ENCODE peak calls at places on chromosomes 12 and 14, in five cellular contexts. P is cardiac fibroblast; H is activated naive CD8-positive, alpha-beta T cell treated with anti-CD3 and anti-CD28 coated beads, Interleukin-2, amount 10 ng/mL, durations not matched to agents 7 days and 5 days; Q is stimulated activated CD4-positive, alpha-beta T cell treated with anti-CD3 and anti-CD28 coated beads, Interleukin-1b, Interleukin-23, amount 100 ng/mL, for 24 hours; B is A549. Z is an unnamed sample.

GRCh38 chr14:68523994-68524725 is 268.7 kb downstream of the ZFP36L1 start:
- DNase-seq in P (peak; percentile 24), H (no peak), Q (no peak), B (no peak), Z (no peak)

GRCh38 chr12:39287409-39287808 is 155.5 kb downstream of the KIF21A start:
- DNase-seq in P (no peak), H (no peak), Q (no peak), B (no peak), Z (no peak)

GRCh38 chr12:58395056-58395455 is 453.7 kb downstream of the ATP23 start:
- DNase-seq in P (no peak), H (no peak), Q (no peak), B (no peak), Z (no peak)

GRCh38 chr12:93982847-93983315 is 165.5 kb upstream of the PLXNC1 start:
- DNase-seq in P (peak; percentile 64), H (no peak), Q (peak; percentile 18), B (no peak), Z (peak; percentile 7)

GRCh38 chr14:69715725-69716482 is 51.0 kb upstream of the SRSF5 start:
- DNase-seq in P (peak; percentile 98), H (no peak), Q (no peak), B (no peak), Z (peak; percentile 82)

GRCh38 chr12:53381739-53382630 is 2.0 kb downstream of the SP1 start:
- DNase-seq in P (peak; percentile 83), H (peak; percentile 46), Q (no peak), B (no peak), Z (peak; percentile 81)

GRCh38 chr14:98130691-98131090 is 1141.3 kb downstream of the BCL11B start:
- DNase-seq in P (no peak), H (no peak), Q (no peak), B (no peak), Z (no peak)

GRCh38 chr14:101354726-101355125 is 206.6 kb upstream of the DIO3 start:
- DNase-seq in P (no peak), H (no peak), Q (no peak), B (no peak), Z (no peak)

GRCh38 chr12:93079271-93079670 is 150.2 kb upstream of the EEA1 start:
- DNase-seq in P (no peak), H (no peak), Q (no peak), B (no peak), Z (no peak)

GRCh38 chr14:89855961-89856360 is 98.6 kb downstream of the EFCAB11 start:
- DNase-seq in P (peak; percentile 83), H (no peak), Q (no peak), B (no peak), Z (no peak)

GRCh38 chr14:85461432-85462133 is 68.4 kb upstream of the FLRT2 start:
- DNase-seq in P (no peak), H (no peak), Q (no peak), B (no peak), Z (no peak)

GRCh38 chr12:53795927-53796326 is 44.1 kb upstream of the CISTR start:
- DNase-seq in P (no peak), H (no peak), Q (no peak), B (no peak), Z (no peak)

GRCh38 chr12:88805286-88805685 is 225.0 kb upstream of the KITLG start:
- DNase-seq in P (no peak), H (no peak), Q (no peak), B (no peak), Z (no peak)

GRCh38 chr14:23444314-23444713 is 8.9 kb upstream of the MYH7 start:
- DNase-seq in P (no peak), H (no peak), Q (no peak), B (no peak), Z (no peak)

GRCh38 chr12:49843871-49844437 is 1.0 kb upstream of the BCDIN3D start:
- DNase-seq in P (no peak), H (no peak), Q (no peak), B (no peak), Z (no peak)

GRCh38 chr12:113461666-113462065 is 10.0 kb downstream of the LHX5 start:
- DNase-seq in P (peak; percentile 31), H (no peak), Q (no peak), B (peak; percentile 77), Z (no peak)

GRCh38 chr14:105281354-105282097 is 19.3 kb downstream of the BRF1 start:
- DNase-seq in P (peak; percentile 80), H (no peak), Q (no peak), B (peak; percentile 62), Z (peak; percentile 64)

GRCh38 chr12:64083285-64084210 is 138.5 kb downstream of the KICS2 start:
- DNase-seq in P (peak; percentile 97), H (no peak), Q (no peak), B (no peak), Z (peak; percentile 38)

GRCh38 chr14:73467377-73467776 is 9.0 kb upstream of the NUMB start:
- DNase-seq in P (peak; percentile 68), H (no peak), Q (peak; percentile 73), B (no peak), Z (no peak)

GRCh38 chr12:14833952-14834351 is 9.4 kb downstream of the ART4 start:
- DNase-seq in P (no peak), H (no peak), Q (no peak), B (no peak), Z (no peak)

GRCh38 chr12:31931796-31932715 is 27.2 kb upstream of the RESF1 start:
- DNase-seq in P (no peak), H (no peak), Q (no peak), B (no peak), Z (no peak)

GRCh38 chr12:28941248-28941647 is 207.8 kb upstream of the FAR2 start:
- DNase-seq in P (no peak), H (no peak), Q (no peak), B (no peak), Z (no peak)

GRCh38 chr12:46359667-46360280 is 12.8 kb downstream of the SLC38A2 start:
- DNase-seq in P (peak; percentile 51), H (no peak), Q (no peak), B (no peak), Z (no peak)

GRCh38 chr14:90495357-90496276 is 98.8 kb downstream of the CALM1 start:
- DNase-seq in P (peak; percentile 74), H (peak; percentile 41), Q (no peak), B (peak; percentile 67), Z (peak; percentile 64)

GRCh38 chr14:36748814-36749213 is 87.2 kb downstream of the PAX9 start:
- DNase-seq in P (no peak), H (no peak), Q (no peak), B (no peak), Z (no peak)

GRCh38 chr14:42110167-42110566 is 503.5 kb downstream of the LRFN5 start:
- DNase-seq in P (peak; percentile 76), H (no peak), Q (no peak), B (peak; percentile 5), Z (peak; percentile 29)

GRCh38 chr14:77059276-77059934 is 30.9 kb upstream of the IRF2BPL start:
- DNase-seq in P (peak; percentile 87), H (no peak), Q (no peak), B (peak; percentile 51), Z (no peak)

GRCh38 chr12:103442187-103442564 is 53.6 kb downstream of the C12orf42 start:
- DNase-seq in P (no peak), H (no peak), Q (no peak), B (no peak), Z (no peak)